ENCODE peak calls at places on chromosomes 5 and 9, in five cellular contexts. K is heart left ventricle, S is HCT116, O is HepG2, F is gastrocnemius medialis. Z is an unnamed sample. For H3K36me3, the result is how much of the 10 kb centered on the place peaks cover.

GRCh38 chr5:124605516-124605915 is 140.9 kb downstream of the ZNF608 start:
- ATAC-seq in K (peak), O (peak), F (peak), S (no peak), Z (peak)

GRCh38 chr5:133242221-133242835 is 190.5 kb downstream of the HSPA4 start:
- ATAC-seq in F (no peak), S (no peak), O (no peak), K (no peak), Z (no peak)

GRCh38 chr5:150014456-150014855 is 13.9 kb downstream of the HMGXB3 start:
- ATAC-seq in S (no peak), K (no peak), O (no peak), F (no peak), Z (no peak)

GRCh38 chr5:21802869-21803490 is 1050.2 kb downstream of the CDH12 start:
- ATAC-seq in K (no peak), O (peak), F (no peak), S (no peak), Z (no peak)

GRCh38 chr9:132770775-132771310 is 100.6 kb downstream of the GTF3C4 start:
- ATAC-seq in F (no peak), K (no peak), S (no peak), O (no peak), Z (no peak)

GRCh38 chr5:138775034-138775433 is 21.8 kb downstream of the CTNNA1 start:
- ATAC-seq in F (no peak), O (peak), K (no peak), S (no peak), Z (no peak)

GRCh38 chr9:37412431-37413151 is 9.9 kb upstream of the GRHPR start:
- ATAC-seq in O (no peak), F (peak), K (peak), S (no peak), Z (no peak)

GRCh38 chr5:45411971-45412612 is 284.1 kb downstream of the HCN1 start:
- ATAC-seq in F (no peak), S (no peak), K (no peak), O (no peak), Z (no peak)

GRCh38 chr5:95543017-95543705 is 11.6 kb downstream of the SKIC3 start:
- ATAC-seq in S (no peak), K (no peak), F (peak), O (no peak), Z (no peak)

GRCh38 chr5:173236531-173237501 is 1.8 kb upstream of the NKX2-5 start:
- ATAC-seq in K (no peak), F (no peak), S (no peak), O (no peak), Z (no peak)

GRCh38 chr5:127757576-127757975 is 54.4 kb downstream of the CCDC192 start:
- ATAC-seq in F (peak), K (peak), S (peak), O (peak), Z (peak)

GRCh38 chr5:17127743-17128231 is 89.6 kb upstream of the BASP1 start:
- ATAC-seq in F (no peak), K (no peak), O (no peak), S (peak), Z (no peak)

GRCh38 chr5:149932445-149933350 is 11.9 kb downstream of the PDE6A start:
- ATAC-seq in O (peak), S (peak), K (peak), F (peak), Z (no peak)

GRCh38 chr5:102243213-102243612 is 52.9 kb downstream of the SLCO4C1 start:
- ATAC-seq in O (no peak), F (no peak), K (no peak), S (no peak), Z (no peak)

GRCh38 chr9:68834931-68835520 is 130.0 kb downstream of the PIP5K1B start:
- ATAC-seq in O (peak), S (no peak), F (no peak), K (no peak), Z (no peak)

GRCh38 chr9:38144421-38144820 is 75.4 kb upstream of the SHB start:
- ATAC-seq in O (no peak), K (no peak), F (no peak), S (no peak), Z (no peak)

GRCh38 chr9:22683393-22684075 is 236.9 kb downstream of the DMRTA1 start:
- ATAC-seq in K (no peak), F (peak), S (no peak), O (no peak), Z (peak)

GRCh38 chr9:101388507-101388993 is 3.7 kb upstream of the BAAT start:
- ATAC-seq in O (peak), F (no peak), S (peak), K (no peak), Z (no peak)

GRCh38 chr9:95852059-95853032 is 23.1 kb upstream of the ERCC6L2 start:
- ATAC-seq in K (no peak), S (no peak), F (no peak), O (no peak), Z (no peak)

GRCh38 chr5:9348296-9348996 is 197.4 kb downstream of the SEMA5A start:
- ATAC-seq in K (no peak), F (no peak), S (no peak), O (no peak), Z (no peak)

DNA sequence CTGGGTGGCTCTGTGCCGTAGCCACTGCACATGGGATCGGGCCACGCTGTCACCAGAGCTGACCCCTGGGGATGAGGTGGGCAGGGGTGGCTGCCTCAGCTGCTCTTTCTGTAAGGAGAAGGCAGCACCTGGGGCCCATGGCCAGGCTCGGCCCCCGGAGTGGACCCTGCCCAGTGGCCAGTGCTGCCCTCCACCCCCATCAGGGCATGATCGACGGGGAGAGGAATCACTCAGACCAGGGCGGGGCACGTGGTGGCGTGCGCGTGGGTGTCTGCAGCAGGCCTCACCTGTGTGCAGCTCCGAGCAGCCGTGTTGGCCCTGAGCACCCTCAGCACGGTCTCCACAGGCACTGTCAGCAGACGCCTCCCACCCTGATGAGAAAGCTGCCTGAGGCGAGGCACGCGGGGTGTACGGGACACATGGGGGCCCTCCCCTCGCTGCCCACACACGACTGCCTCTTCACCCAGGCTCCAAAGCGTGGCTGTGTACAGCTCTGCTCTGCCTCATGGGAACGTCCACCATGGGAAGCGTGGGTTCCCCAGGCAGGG is 8.6 kb upstream of the CARD9 start:
- ATAC-seq in F (no peak), K (no peak), O (no peak), S (no peak), Z (no peak)
- H3K36me3 ChIP-seq in F (half or more), K (half or more), O (under half), S (under half), Z (half or more)

DNA sequence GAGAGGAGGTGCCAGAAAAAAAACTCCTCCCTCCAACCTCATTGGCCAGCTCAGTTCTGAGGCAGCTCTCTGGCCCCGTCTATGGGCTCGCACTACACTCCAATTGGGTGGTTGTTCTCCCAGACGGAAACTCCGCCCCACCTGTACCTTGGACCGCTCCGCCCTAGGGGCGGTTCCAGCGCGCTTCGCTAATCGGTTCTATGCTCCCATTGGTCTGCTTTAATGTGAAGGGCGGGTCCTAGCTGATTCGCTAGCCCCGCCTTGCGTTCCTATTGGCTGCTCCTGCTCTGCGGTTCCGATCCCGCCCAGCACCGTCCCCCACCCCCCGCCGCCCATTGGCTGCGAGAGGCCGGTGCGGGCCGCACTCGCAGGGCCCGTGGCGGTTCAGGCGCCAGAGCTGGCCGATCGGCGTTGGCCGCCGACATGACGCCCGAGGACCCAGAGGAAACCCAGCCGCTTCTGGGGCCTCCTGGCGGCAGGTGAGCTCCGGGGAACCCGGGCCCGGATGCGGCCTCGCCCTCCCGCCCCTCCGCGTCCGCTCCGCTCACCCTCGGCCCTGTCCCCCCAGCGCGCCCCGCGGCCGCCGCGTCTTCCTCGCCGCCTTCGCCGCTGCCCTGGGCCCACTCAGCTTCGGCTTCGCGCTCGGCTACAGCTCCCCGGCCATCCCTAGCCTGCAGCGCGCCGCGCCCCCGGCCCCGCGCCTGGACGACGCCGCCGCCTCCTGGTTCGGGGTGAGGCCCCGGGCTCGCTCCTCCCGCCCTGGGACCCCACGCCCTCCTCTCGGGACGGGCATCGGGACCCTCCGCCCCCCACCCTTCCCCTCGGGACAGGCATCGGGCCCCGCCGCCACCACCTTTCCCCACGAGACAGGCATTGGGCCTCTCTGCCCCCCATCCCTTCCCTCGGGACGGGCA is at the start of gene SLC2A8:
- ATAC-seq in S (peak), O (peak), K (peak), F (peak), Z (peak)
- TF ChIP-seq POLR2A in S (no peak), O (no peak), K (peak), F (peak), Z (peak)

DNA sequence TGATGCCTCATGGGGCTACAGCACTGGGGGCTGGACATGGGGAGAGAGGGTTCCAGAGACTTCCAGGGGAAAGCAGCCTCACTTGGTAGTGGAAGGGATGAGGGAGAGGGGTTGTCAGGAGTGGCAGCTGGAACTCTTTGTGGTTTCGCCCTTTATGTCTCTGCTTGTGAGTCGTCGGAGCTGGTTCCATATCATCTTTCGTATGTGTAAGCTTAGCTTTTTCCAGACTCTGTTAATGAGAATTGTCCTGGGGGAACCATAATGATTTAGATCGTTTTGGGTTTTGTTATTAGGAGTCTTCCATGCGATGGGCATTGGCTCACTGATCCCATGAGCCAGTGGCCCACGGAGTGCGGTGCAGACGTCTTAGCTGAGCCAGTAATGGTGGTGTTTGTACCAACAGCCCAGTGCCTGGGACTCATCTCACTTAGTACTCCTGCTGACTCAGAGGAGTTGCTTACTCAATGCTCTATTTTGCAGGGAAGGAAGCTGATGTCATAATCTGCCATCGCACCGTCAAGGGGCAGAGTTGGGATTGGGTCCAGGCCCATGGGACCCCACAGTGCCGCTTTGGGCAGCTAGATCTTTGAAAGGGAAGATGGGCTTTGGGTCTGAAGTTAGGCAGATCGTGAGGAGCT is 48.5 kb downstream of the NEK6 start:
- ATAC-seq in O (no peak), S (peak), K (no peak), F (no peak), Z (no peak)
- H3K36me3 ChIP-seq in O (under half), S (under half), K (under half), F (under half), Z (under half)

GRCh38 chr9:122366074-122366672 is 4.7 kb upstream of the PTGS1 start:
- ATAC-seq in F (no peak), O (no peak), K (no peak), S (no peak), Z (no peak)

GRCh38 chr9:122367065-122367464 is 3.8 kb upstream of the PTGS1 start:
- ATAC-seq in F (no peak), S (no peak), K (no peak), O (no peak), Z (no peak)

GRCh38 chr9:122368642-122369041 is 2.2 kb upstream of the PTGS1 start:
- ATAC-seq in O (no peak), S (no peak), K (no peak), F (no peak), Z (no peak)

GRCh38 chr9:122370303-122370702 is 521 bp upstream of the PTGS1 start:
- ATAC-seq in S (no peak), K (no peak), F (no peak), O (no peak), Z (no peak)

GRCh38 chr9:122367779-122368460 is 2.9 kb upstream of the PTGS1 start:
- ATAC-seq in O (no peak), F (no peak), S (no peak), K (no peak), Z (no peak)
- TF ChIP-seq POLR2A in O (no peak), F (no peak), S (no peak), K (no peak), Z (no peak)

GRCh38 chr9:128633601-128634000 is 23.0 kb downstream of the DYNC2I2 start:
- ATAC-seq in O (no peak), K (no peak), S (no peak), F (no peak), Z (no peak)
- H3K36me3 ChIP-seq in O (under half), K (half or more), S (under half), F (under half), Z (half or more)

GRCh38 chr5:43603535-43604363 is 769 bp downstream of the NNT start:
- ATAC-seq in K (peak), O (peak), S (no peak), F (peak), Z (peak)
- TF ChIP-seq POLR2A in K (peak), O (no peak), S (no peak), F (peak), Z (no peak)